ENCODE peak calls at places on chromosomes 12 and 14, in ten cellular contexts. V, A, T, G, C, L, J, B, I and Z are unnamed samples.

GRCh38 chr12:26697217-26697616 is 135.8 kb downstream of the ITPR2 start:
- DNase-seq in C (no peak), J (no peak), A (no peak), G (no peak), I (no peak), L (no peak), V (no peak), B (peak), T (no peak), Z (no peak)

GRCh38 chr12:7129647-7130536 is at the start of gene CLSTN3:
- DNase-seq in C (peak), B (peak), A (peak), J (peak), L (peak), G (peak), T (peak), I (no peak), V (peak), Z (peak)

GRCh38 chr12:40215977-40216376 is 8.8 kb upstream of the LRRK2 start:
- DNase-seq in G (no peak), B (no peak), T (no peak), L (no peak), A (no peak), J (no peak), I (no peak), V (no peak), C (no peak), Z (peak)

GRCh38 chr14:90239139-90239538 is 17.2 kb upstream of the PSMC1 start:
- DNase-seq in G (no peak), J (no peak), A (no peak), C (no peak), T (no peak), I (no peak), L (no peak), V (no peak), B (peak), Z (peak)

GRCh38 chr12:22672951-22673350 is 48.0 kb downstream of the ETNK1 start:
- DNase-seq in I (peak), V (no peak), J (no peak), G (no peak), B (peak), C (no peak), T (no peak), L (no peak), A (no peak), Z (peak)

GRCh38 chr12:30692470-30692869 is 3.2 kb downstream of the IPO8 start:
- DNase-seq in C (no peak), L (no peak), B (no peak), I (no peak), J (no peak), G (no peak), V (no peak), A (no peak), T (no peak), Z (no peak)

GRCh38 chr14:25009891-25010290 is 40.1 kb downstream of the STXBP6 start:
- DNase-seq in J (no peak), V (no peak), I (no peak), T (no peak), G (no peak), C (no peak), L (peak), A (no peak), B (peak), Z (peak)

GRCh38 chr12:7723926-7724325 is 12.7 kb downstream of the DPPA3 start:
- DNase-seq in G (no peak), I (no peak), B (no peak), C (no peak), V (no peak), T (no peak), J (no peak), L (no peak), A (no peak), Z (no peak)

GRCh38 chr14:64646103-64646502 is 58.1 kb upstream of the PLEKHG3 start:
- DNase-seq in C (no peak), A (no peak), V (no peak), J (no peak), G (no peak), L (no peak), T (no peak), B (peak), I (peak), Z (no peak)

GRCh38 chr12:62783881-62784280 is 151.1 kb downstream of the PPM1H start:
- DNase-seq in C (no peak), A (no peak), L (no peak), B (no peak), G (no peak), T (no peak), J (no peak), I (no peak), V (no peak), Z (no peak)

GRCh38 chr12:132630672-132631071 is 12.1 kb downstream of the P2RX2 start:
- DNase-seq in G (no peak), A (no peak), C (no peak), J (no peak), I (no peak), T (no peak), L (no peak), B (no peak), V (no peak), Z (no peak)

GRCh38 chr12:127411141-127411915 is 855.6 kb upstream of the TMEM132C start:
- DNase-seq in A (no peak), T (no peak), L (no peak), G (no peak), I (no peak), V (no peak), C (no peak), B (no peak), J (no peak), Z (peak)

GRCh38 chr12:124646385-124647230 is 79.2 kb upstream of the NCOR2 start:
- DNase-seq in L (no peak), T (no peak), C (no peak), A (no peak), G (no peak), B (no peak), I (no peak), J (no peak), V (peak), Z (no peak)

GRCh38 chr14:74616507-74616906 is 4.5 kb upstream of the LTBP2 start:
- DNase-seq in G (no peak), A (no peak), V (no peak), B (peak), T (no peak), C (peak), I (no peak), L (no peak), J (no peak), Z (peak)

GRCh38 chr14:53542692-53543091 is 389.6 kb upstream of the DDHD1 start:
- DNase-seq in T (no peak), G (no peak), V (no peak), A (no peak), I (no peak), L (peak), J (no peak), B (peak), C (no peak), Z (no peak)

GRCh38 chr12:2284321-2284813 is 231.6 kb downstream of the CACNA1C start:
- DNase-seq in J (no peak), G (no peak), A (no peak), B (peak), V (no peak), T (no peak), L (no peak), I (no peak), C (no peak), Z (no peak)

GRCh38 chr12:108701779-108702435 is 29.4 kb downstream of the CORO1C start:
- DNase-seq in L (peak), T (no peak), I (no peak), G (no peak), J (no peak), B (peak), C (no peak), V (no peak), A (no peak), Z (no peak)

GRCh38 chr12:53754633-53755261 is 3.0 kb upstream of the CISTR start:
- DNase-seq in C (no peak), J (no peak), I (no peak), A (no peak), T (no peak), L (no peak), B (peak), V (no peak), G (peak), Z (no peak)

GRCh38 chr14:92465353-92466067 is 48.1 kb upstream of the RIN3 start:
- DNase-seq in L (no peak), B (no peak), I (no peak), T (no peak), A (no peak), C (no peak), J (no peak), G (no peak), V (no peak), Z (no peak)

GRCh38 chr12:113467514-113468364 is 3.9 kb downstream of the LHX5 start:
- DNase-seq in I (no peak), L (peak), J (no peak), T (no peak), A (no peak), G (no peak), V (no peak), B (no peak), C (no peak), Z (peak)

GRCh38 chr12:57896437-57897201 is 44.7 kb upstream of the ATP23 start:
- DNase-seq in V (peak), T (peak), A (peak), B (peak), J (peak), C (peak), G (peak), L (peak), I (peak), Z (no peak)
- TF ChIP-seq CTCF in V (peak), T (no peak), A (no peak), B (peak), J (peak), C (peak), G (peak), L (peak), I (peak), Z (peak)

GRCh38 chr12:24027352-24027751 is 77.9 kb upstream of the SOX5 start:
- DNase-seq in T (no peak), C (no peak), L (no peak), B (no peak), A (no peak), J (no peak), I (no peak), V (no peak), G (no peak), Z (no peak)
- TF ChIP-seq CTCF in T (peak), C (peak), L (no peak), B (no peak), A (no peak), J (no peak), I (no peak), V (no peak), G (no peak), Z (no peak)

GRCh38 chr12:96397756-96398421 is 2.4 kb downstream of the CDK17 start:
- DNase-seq in A (no peak), J (no peak), G (no peak), I (no peak), B (peak), T (no peak), L (no peak), V (no peak), C (no peak), Z (no peak)

GRCh38 chr12:96400631-96401060 is 407 bp upstream of the CDK17 start:
- DNase-seq in A (no peak), B (peak), L (no peak), T (no peak), J (no peak), I (no peak), C (no peak), G (no peak), V (no peak), Z (peak)

GRCh38 chr12:96398422-96399080 is 1.7 kb downstream of the CDK17 start:
- DNase-seq in V (no peak), I (no peak), A (peak), T (no peak), L (peak), J (no peak), G (no peak), C (no peak), B (peak), Z (no peak)

GRCh38 chr12:96399919-96400630 is at the start of gene CDK17:
- DNase-seq in C (peak), I (peak), L (peak), A (peak), V (peak), T (peak), B (peak), J (peak), G (peak), Z (peak)

DNA sequence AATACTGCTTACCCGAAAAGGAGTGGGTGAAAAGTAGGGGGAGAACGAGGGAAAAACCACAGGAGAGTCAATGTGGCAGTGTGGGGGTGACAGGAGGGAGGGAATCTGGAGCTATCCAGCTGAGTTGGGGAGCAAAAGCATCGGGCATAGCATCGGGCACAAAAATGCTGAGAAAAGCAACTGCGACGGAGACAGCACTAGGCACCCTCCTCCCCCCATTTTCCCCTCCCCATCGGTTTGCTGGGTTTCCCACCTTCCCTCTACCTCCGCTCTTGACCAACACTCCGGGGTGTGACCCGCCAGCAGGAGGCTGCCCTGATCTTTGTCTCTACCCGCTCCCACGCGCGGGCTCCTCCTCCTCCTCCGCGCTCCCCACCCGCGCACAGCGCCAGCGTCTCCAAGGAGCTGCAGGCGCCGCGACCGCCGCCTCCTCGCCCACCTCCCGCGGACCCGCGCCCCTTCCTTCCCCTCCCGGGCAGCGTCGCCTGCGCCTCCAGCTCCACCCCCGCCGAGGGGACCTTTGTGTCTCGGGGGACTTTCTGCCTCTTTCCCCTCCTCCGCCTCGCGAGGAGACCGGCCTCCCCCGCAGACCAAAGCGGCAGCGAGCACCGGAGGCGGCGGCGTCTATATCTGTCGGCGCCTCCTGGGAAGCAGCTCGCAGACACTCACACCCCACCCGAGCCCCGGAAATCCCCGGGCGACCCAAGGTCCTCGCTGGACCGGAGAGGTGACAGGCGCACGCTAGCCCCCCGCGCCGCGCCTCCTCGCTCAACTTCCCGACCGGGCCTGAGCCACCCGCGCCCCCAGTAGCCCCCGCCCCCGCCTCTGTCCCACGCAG is 939 bp downstream of the CDK17 start:
- DNase-seq in J (peak), V (peak), T (peak), G (peak), I (no peak), L (peak), B (peak), A (peak), C (peak), Z (peak)
- TF ChIP-seq CTCF in J (no peak), V (peak), T (no peak), G (peak), I (peak), L (peak), B (peak), A (peak), C (peak), Z (peak)

DNA sequence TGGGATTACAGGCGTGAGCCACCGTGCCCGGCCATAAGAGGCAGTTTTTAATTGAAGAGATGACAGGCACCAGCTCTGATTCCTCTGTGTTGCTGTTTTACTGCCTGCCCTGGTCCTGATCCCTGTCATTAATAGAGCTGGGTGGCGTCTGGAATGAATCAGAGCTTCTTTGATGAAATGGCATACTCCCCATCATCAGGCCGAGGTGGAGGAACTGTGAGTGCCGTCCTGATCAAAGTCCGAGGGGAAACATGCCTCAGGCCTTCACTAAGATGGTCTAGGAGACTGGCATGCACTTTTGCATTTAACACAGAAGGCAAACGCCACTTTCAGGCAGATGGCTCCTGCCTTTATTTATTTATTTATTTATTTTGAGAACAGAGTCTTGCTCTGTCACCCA is 34.1 kb downstream of the IL31 start:
- DNase-seq in C (no peak), J (no peak), L (no peak), B (no peak), G (no peak), A (no peak), T (no peak), V (no peak), I (no peak), Z (no peak)
- TF ChIP-seq CTCF in C (no peak), J (no peak), L (no peak), B (no peak), G (no peak), A (no peak), T (no peak), V (no peak), I (no peak), Z (no peak)